ENCODE peak calls at places on chromosomes 5 and 9, in eight cellular contexts. One of them, this sample, is unnamed.
A peak's percentile ranks its signal among the peaks of the same experiment; 100 is the strongest.

GRCh38 chr5:139088024-139088423 is 110.1 kb downstream of the SIL1 start:
- DNase-seq in ecto neural progenitor cell: no peak
- DNase-seq in NAMALWA: no peak
- DNase-seq in Kasumi-1: no peak
- DNase-seq in RWPE2: no peak
- DNase-seq in activated T-helper 1 cell treated with Interleukin-2 at 50 U/mL for 16 hours: no peak
- DNase-seq in HTR-8/SVneo: no peak
- DNase-seq in A549: no peak
- DNase-seq in this sample: no peak

GRCh38 chr5:66741394-66741793 is 145.2 kb downstream of the MAST4 start:
- DNase-seq in ecto neural progenitor cell: no peak
- DNase-seq in NAMALWA: no peak
- DNase-seq in Kasumi-1: no peak
- DNase-seq in RWPE2: no peak
- DNase-seq in activated T-helper 1 cell treated with Interleukin-2 at 50 U/mL for 16 hours: no peak
- DNase-seq in HTR-8/SVneo: no peak
- DNase-seq in A549: no peak
- DNase-seq in this sample: no peak

GRCh38 chr5:66788556-66788955 is 192.4 kb downstream of the MAST4 start:
- DNase-seq in ecto neural progenitor cell: no peak
- DNase-seq in NAMALWA: no peak
- DNase-seq in Kasumi-1: no peak
- DNase-seq in RWPE2: no peak
- DNase-seq in activated T-helper 1 cell treated with Interleukin-2 at 50 U/mL for 16 hours: no peak
- DNase-seq in HTR-8/SVneo: no peak
- DNase-seq in A549: no peak
- DNase-seq in this sample: no peak

GRCh38 chr9:132183134-132183533 is 21.3 kb downstream of the NTNG2 start:
- DNase-seq in ecto neural progenitor cell: peak; percentile 51
- DNase-seq in NAMALWA: no peak
- DNase-seq in Kasumi-1: no peak
- DNase-seq in RWPE2: no peak
- DNase-seq in activated T-helper 1 cell treated with Interleukin-2 at 50 U/mL for 16 hours: no peak
- DNase-seq in HTR-8/SVneo: no peak
- DNase-seq in A549: no peak
- DNase-seq in this sample: no peak

GRCh38 chr5:142910128-142910527 is 140.0 kb downstream of the ARHGAP26 start:
- DNase-seq in ecto neural progenitor cell: no peak
- DNase-seq in NAMALWA: no peak
- DNase-seq in Kasumi-1: no peak
- DNase-seq in RWPE2: no peak
- DNase-seq in activated T-helper 1 cell treated with Interleukin-2 at 50 U/mL for 16 hours: no peak
- DNase-seq in HTR-8/SVneo: no peak
- DNase-seq in A549: no peak
- DNase-seq in this sample: no peak

GRCh38 chr5:74257645-74258328 is 382.7 kb downstream of the ENC1 start:
- DNase-seq in ecto neural progenitor cell: no peak
- DNase-seq in NAMALWA: peak; percentile 35
- DNase-seq in Kasumi-1: peak; percentile 37
- DNase-seq in RWPE2: no peak
- DNase-seq in activated T-helper 1 cell treated with Interleukin-2 at 50 U/mL for 16 hours: no peak
- DNase-seq in HTR-8/SVneo: no peak
- DNase-seq in A549: no peak
- DNase-seq in this sample: no peak

GRCh38 chr5:71891856-71892255 is 172.8 kb downstream of the CARTPT start:
- DNase-seq in ecto neural progenitor cell: no peak
- DNase-seq in NAMALWA: no peak
- DNase-seq in Kasumi-1: no peak
- DNase-seq in RWPE2: no peak
- DNase-seq in activated T-helper 1 cell treated with Interleukin-2 at 50 U/mL for 16 hours: no peak
- DNase-seq in HTR-8/SVneo: peak; percentile 35
- DNase-seq in A549: no peak
- DNase-seq in this sample: no peak

GRCh38 chr9:34659592-34660253 is 2.7 kb downstream of the CCL27 start:
- DNase-seq in ecto neural progenitor cell: no peak
- DNase-seq in NAMALWA: no peak
- DNase-seq in Kasumi-1: no peak
- DNase-seq in RWPE2: no peak
- DNase-seq in activated T-helper 1 cell treated with Interleukin-2 at 50 U/mL for 16 hours: no peak
- DNase-seq in HTR-8/SVneo: no peak
- DNase-seq in A549: no peak
- DNase-seq in this sample: no peak

GRCh38 chr5:167754501-167754941 is 536.9 kb upstream of the WWC1 start:
- DNase-seq in ecto neural progenitor cell: no peak
- DNase-seq in NAMALWA: no peak
- DNase-seq in Kasumi-1: no peak
- DNase-seq in RWPE2: no peak
- DNase-seq in activated T-helper 1 cell treated with Interleukin-2 at 50 U/mL for 16 hours: no peak
- DNase-seq in HTR-8/SVneo: no peak
- DNase-seq in A549: no peak
- DNase-seq in this sample: no peak

GRCh38 chr9:126480810-126481209 is 132.9 kb upstream of the LMX1B start:
- DNase-seq in ecto neural progenitor cell: no peak
- DNase-seq in NAMALWA: no peak
- DNase-seq in Kasumi-1: no peak
- DNase-seq in RWPE2: no peak
- DNase-seq in activated T-helper 1 cell treated with Interleukin-2 at 50 U/mL for 16 hours: no peak
- DNase-seq in HTR-8/SVneo: no peak
- DNase-seq in A549: no peak
- DNase-seq in this sample: no peak

GRCh38 chr5:55868846-55869245 is 17.7 kb downstream of the IL31RA start:
- DNase-seq in ecto neural progenitor cell: no peak
- DNase-seq in NAMALWA: no peak
- DNase-seq in Kasumi-1: peak; percentile 62
- DNase-seq in RWPE2: peak; percentile 93
- DNase-seq in activated T-helper 1 cell treated with Interleukin-2 at 50 U/mL for 16 hours: no peak
- DNase-seq in HTR-8/SVneo: peak; percentile 72
- DNase-seq in A549: peak; percentile 79
- DNase-seq in this sample: no peak

GRCh38 chr5:51378778-51379652 is 4.2 kb upstream of the ISL1 start:
- DNase-seq in ecto neural progenitor cell: peak; percentile 58
- DNase-seq in NAMALWA: no peak
- DNase-seq in Kasumi-1: no peak
- DNase-seq in RWPE2: no peak
- DNase-seq in activated T-helper 1 cell treated with Interleukin-2 at 50 U/mL for 16 hours: no peak
- DNase-seq in HTR-8/SVneo: no peak
- DNase-seq in A549: no peak
- DNase-seq in this sample: no peak

GRCh38 chr5:141870226-141870625 is 8.0 kb downstream of the PCDH1 start:
- DNase-seq in ecto neural progenitor cell: peak; percentile 45
- DNase-seq in NAMALWA: no peak
- DNase-seq in Kasumi-1: no peak
- DNase-seq in RWPE2: no peak
- DNase-seq in activated T-helper 1 cell treated with Interleukin-2 at 50 U/mL for 16 hours: no peak
- DNase-seq in HTR-8/SVneo: no peak
- DNase-seq in A549: no peak
- DNase-seq in this sample: no peak

GRCh38 chr5:102668220-102668930 is 86.7 kb upstream of the PAM start:
- DNase-seq in ecto neural progenitor cell: no peak
- DNase-seq in NAMALWA: no peak
- DNase-seq in Kasumi-1: no peak
- DNase-seq in RWPE2: no peak
- DNase-seq in activated T-helper 1 cell treated with Interleukin-2 at 50 U/mL for 16 hours: no peak
- DNase-seq in HTR-8/SVneo: no peak
- DNase-seq in A549: no peak
- DNase-seq in this sample: no peak

GRCh38 chr5:8462565-8462964 is 593.6 kb downstream of the MTRR start:
- DNase-seq in ecto neural progenitor cell: no peak
- DNase-seq in NAMALWA: no peak
- DNase-seq in Kasumi-1: no peak
- DNase-seq in RWPE2: no peak
- DNase-seq in activated T-helper 1 cell treated with Interleukin-2 at 50 U/mL for 16 hours: no peak
- DNase-seq in HTR-8/SVneo: no peak
- DNase-seq in A549: no peak
- DNase-seq in this sample: no peak

GRCh38 chr5:78062645-78063044 is 231.9 kb downstream of the AP3B1 start:
- DNase-seq in ecto neural progenitor cell: no peak
- DNase-seq in NAMALWA: no peak
- DNase-seq in Kasumi-1: no peak
- DNase-seq in RWPE2: no peak
- DNase-seq in activated T-helper 1 cell treated with Interleukin-2 at 50 U/mL for 16 hours: no peak
- DNase-seq in HTR-8/SVneo: no peak
- DNase-seq in A549: no peak
- DNase-seq in this sample: no peak

GRCh38 chr5:141521244-141521781 is 32.4 kb downstream of the PCDHGC5 start:
- DNase-seq in ecto neural progenitor cell: no peak
- DNase-seq in NAMALWA: no peak
- DNase-seq in Kasumi-1: peak; percentile 89
- DNase-seq in RWPE2: peak; percentile 82
- DNase-seq in activated T-helper 1 cell treated with Interleukin-2 at 50 U/mL for 16 hours: no peak
- DNase-seq in HTR-8/SVneo: peak; percentile 78
- DNase-seq in A549: peak; percentile 74
- DNase-seq in this sample: no peak

GRCh38 chr5:38827525-38827924 is 18.3 kb upstream of the OSMR start:
- DNase-seq in ecto neural progenitor cell: no peak
- DNase-seq in NAMALWA: no peak
- DNase-seq in Kasumi-1: no peak
- DNase-seq in RWPE2: no peak
- DNase-seq in activated T-helper 1 cell treated with Interleukin-2 at 50 U/mL for 16 hours: no peak
- DNase-seq in HTR-8/SVneo: no peak
- DNase-seq in A549: no peak
- DNase-seq in this sample: no peak

GRCh38 chr9:92158097-92158601 is 42.9 kb upstream of the SPTLC1 start:
- DNase-seq in ecto neural progenitor cell: no peak
- DNase-seq in NAMALWA: no peak
- DNase-seq in Kasumi-1: no peak
- DNase-seq in RWPE2: no peak
- DNase-seq in activated T-helper 1 cell treated with Interleukin-2 at 50 U/mL for 16 hours: no peak
- DNase-seq in HTR-8/SVneo: no peak
- DNase-seq in A549: no peak
- DNase-seq in this sample: no peak